ENCODE peak calls at places on chromosomes 7 and 10, in five cellular contexts. W, L, T, I and O are unnamed samples.

GRCh38 chr10:42996588-42996987 is 80.3 kb upstream of the RET start:
- DNase-seq in I (no peak), T (no peak), W (no peak), L (no peak), O (no peak)

GRCh38 chr10:8013619-8014018 is 40.9 kb upstream of the GATA3 start:
- DNase-seq in I (no peak), W (no peak), T (no peak), L (no peak), O (no peak)

GRCh38 chr7:155464948-155465739 is 7.2 kb downstream of the EN2 start:
- DNase-seq in L (no peak), I (no peak), W (no peak), T (no peak), O (no peak)

GRCh38 chr7:43039346-43039745 is 73.1 kb upstream of the HECW1 start:
- DNase-seq in L (no peak), W (no peak), T (no peak), I (peak), O (no peak)

GRCh38 chr7:82740246-82740848 is 296.8 kb upstream of the CACNA2D1 start:
- DNase-seq in I (no peak), T (peak), W (peak), L (no peak), O (no peak)

GRCh38 chr10:12006671-12007070 is 35.9 kb downstream of the UPF2 start:
- DNase-seq in L (no peak), T (no peak), W (no peak), I (no peak), O (no peak)

GRCh38 chr10:77606751-77607150 is 30.9 kb downstream of the KCNMA1 start:
- DNase-seq in L (no peak), W (no peak), I (no peak), T (no peak), O (no peak)

GRCh38 chr7:158024351-158024715 is 563.3 kb downstream of the PTPRN2 start:
- DNase-seq in L (no peak), W (no peak), T (no peak), I (no peak), O (peak)

GRCh38 chr10:97842658-97843295 is 6.9 kb upstream of the GOLGA7B start:
- DNase-seq in T (no peak), L (no peak), I (no peak), W (no peak), O (no peak)

GRCh38 chr7:66187894-66188293 is 17.2 kb upstream of the TPST1 start:
- DNase-seq in T (no peak), W (no peak), L (peak), I (no peak), O (peak)

GRCh38 chr7:17299477-17299991 is 1.1 kb downstream of the AHR start:
- DNase-seq in W (no peak), T (no peak), L (no peak), I (no peak), O (no peak)

GRCh38 chr7:114502454-114503254 is 88.0 kb downstream of the FOXP2 start:
- DNase-seq in T (no peak), L (no peak), I (no peak), W (no peak), O (no peak)

GRCh38 chr7:92953657-92954056 is 117.3 kb upstream of the CDK6 start:
- DNase-seq in L (no peak), I (no peak), W (no peak), T (no peak), O (no peak)

GRCh38 chr10:371515-371914 is 236.3 kb downstream of the ZMYND11 start:
- DNase-seq in L (no peak), T (no peak), I (no peak), W (no peak), O (no peak)

GRCh38 chr10:13189946-13190345 is 28.6 kb downstream of the MCM10 start:
- DNase-seq in T (no peak), W (no peak), I (no peak), L (no peak), O (no peak)

GRCh38 chr10:83214178-83214577 is 925.1 kb upstream of the GHITM start:
- DNase-seq in T (no peak), L (no peak), I (no peak), W (no peak), O (no peak)

GRCh38 chr7:111508387-111508786 is 53.9 kb downstream of the IMMP2L start:
- DNase-seq in L (no peak), I (no peak), T (no peak), W (no peak), O (no peak)

GRCh38 chr10:7218974-7219373 is 191.9 kb downstream of the SFMBT2 start:
- DNase-seq in T (peak), L (no peak), I (no peak), W (peak), O (no peak)

GRCh38 chr10:132984801-132985545 is 42.6 kb upstream of the CFAP46 start:
- DNase-seq in L (no peak), T (no peak), I (no peak), W (no peak), O (no peak)

GRCh38 chr7:43112941-43113621 is 634 bp downstream of the HECW1 start:
- DNase-seq in I (no peak), W (no peak), T (no peak), L (no peak), O (no peak)

GRCh38 chr7:30894009-30894408 is 17.6 kb upstream of the AQP1 start:
- DNase-seq in L (no peak), T (no peak), W (no peak), I (no peak), O (no peak)

GRCh38 chr7:46557295-46557711 is 636.2 kb upstream of the IGFBP3 start:
- DNase-seq in W (no peak), T (no peak), L (no peak), I (no peak), O (no peak)

GRCh38 chr7:73865738-73866445 is 4.9 kb downstream of the TMEM270 start:
- DNase-seq in I (no peak), L (peak), W (peak), T (no peak), O (no peak)

GRCh38 chr7:123961731-123962130 is 36.7 kb downstream of the SPAM1 start:
- DNase-seq in I (no peak), T (no peak), L (no peak), W (no peak), O (no peak)

GRCh38 chr10:101123085-101123814 is 7.8 kb upstream of the TLX1 start:
- DNase-seq in L (no peak), W (no peak), T (no peak), I (no peak), O (no peak)

GRCh38 chr10:58998924-58999713 is 177.3 kb upstream of the PHYHIPL start:
- DNase-seq in L (peak), W (no peak), I (no peak), T (no peak), O (peak)

GRCh38 chr7:4861227-4861626 is 603 bp downstream of the PAPOLB start:
- DNase-seq in I (no peak), W (no peak), L (no peak), T (no peak), O (peak)
- H3K4me3 ChIP-seq in I (no peak), W (no peak), L (no peak), T (no peak), O (peak)

DNA sequence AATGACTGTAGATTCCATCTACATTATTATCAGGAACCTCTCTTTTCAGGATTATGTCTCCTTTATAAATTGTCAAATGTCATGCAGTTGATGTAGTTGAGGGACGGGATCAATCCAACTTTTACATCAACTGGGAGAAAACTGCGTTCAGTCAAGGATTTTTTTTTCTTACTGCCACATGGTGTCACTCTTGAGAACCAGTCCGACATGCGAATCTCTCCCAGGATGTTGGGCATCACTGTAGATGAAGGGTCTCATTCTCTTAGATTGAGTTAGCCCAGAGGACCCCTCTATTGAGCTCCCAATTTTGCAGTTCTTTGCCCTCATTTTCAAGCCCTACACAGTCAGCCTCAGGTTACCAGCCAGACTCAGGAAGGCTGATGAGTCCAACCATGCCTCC is 120.3 kb upstream of the PTPRZ1 start:
- DNase-seq in W (peak), L (no peak), I (no peak), T (peak), O (no peak)
- TF ChIP-seq CTCF in W (peak), L (no peak), I (peak), T (peak), O (no peak)

GRCh38 chr10:75294031-75294437 is 58.3 kb upstream of the COMTD1 start:
- DNase-seq in T (no peak), I (no peak), W (no peak), L (no peak), O (no peak)
- H3K27ac ChIP-seq in T (no peak), I (no peak), W (no peak), L (peak), O (peak)

GRCh38 chr7:75913437-75913836 is 1.5 kb upstream of the POR start:
- DNase-seq in I (no peak), L (no peak), W (no peak), T (no peak), O (no peak)
- H3K4me3 ChIP-seq in I (no peak), L (no peak), W (no peak), T (no peak), O (no peak)